ENCODE peak calls at places on chromosomes 11 and 22, in nine cellular contexts. One of them, this sample, is unnamed.
A peak's percentile ranks its signal among the peaks of the same experiment; 100 is the strongest.

GRCh38 chr11:7965386-7965785 is at the start of gene NLRP10:
- DNase-seq in esophagus muscularis mucosa: no peak
- DNase-seq in stomach: no peak
- DNase-seq in transverse colon: no peak
- DNase-seq in HCT116: no peak
- DNase-seq in GM23338: no peak
- DNase-seq in HL-60: no peak
- DNase-seq in upper lobe of left lung: no peak
- DNase-seq in breast epithelium: no peak
- DNase-seq in this sample: no peak

GRCh38 chr22:18023509-18024275 is 669 bp downstream of the MICAL3 start:
- DNase-seq in breast epithelium: peak; percentile 74
- DNase-seq in HL-60: no peak
- DNase-seq in stomach: peak; percentile 69
- DNase-seq in esophagus muscularis mucosa: no peak
- DNase-seq in upper lobe of left lung: peak; percentile 31
- DNase-seq in HCT116: peak; percentile 65
- DNase-seq in GM23338: peak; percentile 80
- DNase-seq in transverse colon: peak; percentile 90
- DNase-seq in this sample: no peak

GRCh38 chr11:61265357-61265756 is 24.4 kb downstream of the PGA5 start:
- DNase-seq in breast epithelium: no peak
- DNase-seq in transverse colon: no peak
- DNase-seq in HL-60: no peak
- DNase-seq in esophagus muscularis mucosa: no peak
- DNase-seq in stomach: no peak
- DNase-seq in upper lobe of left lung: no peak
- DNase-seq in HCT116: no peak
- DNase-seq in GM23338: no peak
- DNase-seq in this sample: no peak

GRCh38 chr22:23458663-23459541 is 121.2 kb downstream of the IGLL1 start:
- DNase-seq in HL-60: no peak
- DNase-seq in breast epithelium: peak; percentile 85
- DNase-seq in HCT116: no peak
- DNase-seq in esophagus muscularis mucosa: peak; percentile 42
- DNase-seq in upper lobe of left lung: no peak
- DNase-seq in GM23338: no peak
- DNase-seq in transverse colon: no peak
- DNase-seq in stomach: no peak
- DNase-seq in this sample: no peak

GRCh38 chr11:77191823-77192495 is 63.9 kb downstream of the MYO7A start:
- DNase-seq in breast epithelium: peak; percentile 86
- DNase-seq in esophagus muscularis mucosa: no peak
- DNase-seq in HCT116: peak; percentile 93
- DNase-seq in stomach: peak; percentile 90
- DNase-seq in transverse colon: peak; percentile 89
- DNase-seq in GM23338: peak; percentile 98
- DNase-seq in upper lobe of left lung: peak; percentile 79
- DNase-seq in HL-60: no peak
- DNase-seq in this sample: no peak

GRCh38 chr11:12278766-12279671 is 98.4 kb upstream of the PARVA start:
- DNase-seq in HL-60: no peak
- DNase-seq in transverse colon: no peak
- DNase-seq in upper lobe of left lung: no peak
- DNase-seq in stomach: peak; percentile 31
- DNase-seq in breast epithelium: peak; percentile 30
- DNase-seq in esophagus muscularis mucosa: no peak
- DNase-seq in HCT116: no peak
- DNase-seq in GM23338: no peak
- DNase-seq in this sample: peak; percentile 67

GRCh38 chr22:25419247-25420113 is 145.0 kb upstream of the GRK3 start:
- DNase-seq in HCT116: no peak
- DNase-seq in esophagus muscularis mucosa: no peak
- DNase-seq in transverse colon: peak; percentile 38
- DNase-seq in breast epithelium: no peak
- DNase-seq in stomach: no peak
- DNase-seq in upper lobe of left lung: peak; percentile 84
- DNase-seq in GM23338: no peak
- DNase-seq in HL-60: peak; percentile 98
- DNase-seq in this sample: no peak

GRCh38 chr11:8003187-8003586 is 16.1 kb downstream of the EIF3F start:
- DNase-seq in esophagus muscularis mucosa: no peak
- DNase-seq in upper lobe of left lung: no peak
- DNase-seq in breast epithelium: no peak
- DNase-seq in transverse colon: no peak
- DNase-seq in stomach: no peak
- DNase-seq in GM23338: no peak
- DNase-seq in HCT116: no peak
- DNase-seq in HL-60: no peak
- DNase-seq in this sample: peak; percentile 37

GRCh38 chr11:123194308-123195181 is 503 bp downstream of the CLMP start:
- DNase-seq in GM23338: peak; percentile 77
- DNase-seq in HCT116: no peak
- DNase-seq in breast epithelium: no peak
- DNase-seq in upper lobe of left lung: peak; percentile 42
- DNase-seq in stomach: no peak
- DNase-seq in esophagus muscularis mucosa: no peak
- DNase-seq in HL-60: no peak
- DNase-seq in transverse colon: no peak
- DNase-seq in this sample: no peak

GRCh38 chr11:133832096-133833081 is 12.9 kb downstream of the SPATA19 start:
- DNase-seq in stomach: no peak
- DNase-seq in GM23338: no peak
- DNase-seq in transverse colon: no peak
- DNase-seq in upper lobe of left lung: no peak
- DNase-seq in HCT116: no peak
- DNase-seq in HL-60: no peak
- DNase-seq in esophagus muscularis mucosa: peak; percentile 55
- DNase-seq in breast epithelium: no peak
- DNase-seq in this sample: peak; percentile 74

GRCh38 chr11:130214861-130215530 is 55.4 kb downstream of the ST14 start:
- DNase-seq in GM23338: no peak
- DNase-seq in breast epithelium: no peak
- DNase-seq in upper lobe of left lung: peak; percentile 15
- DNase-seq in esophagus muscularis mucosa: peak; percentile 72
- DNase-seq in HCT116: no peak
- DNase-seq in stomach: peak; percentile 5
- DNase-seq in HL-60: no peak
- DNase-seq in transverse colon: no peak
- DNase-seq in this sample: no peak

GRCh38 chr11:118922745-118923627 is 2.7 kb downstream of the BCL9L start:
- DNase-seq in transverse colon: no peak
- DNase-seq in breast epithelium: no peak
- DNase-seq in upper lobe of left lung: no peak
- DNase-seq in GM23338: no peak
- DNase-seq in HL-60: no peak
- DNase-seq in HCT116: no peak
- DNase-seq in esophagus muscularis mucosa: no peak
- DNase-seq in stomach: no peak
- DNase-seq in this sample: no peak

GRCh38 chr11:114180301-114181055 is 115.7 kb upstream of the NNMT start:
- DNase-seq in GM23338: peak; percentile 74
- DNase-seq in transverse colon: peak; percentile 80
- DNase-seq in breast epithelium: no peak
- DNase-seq in HCT116: no peak
- DNase-seq in upper lobe of left lung: peak; percentile 78
- DNase-seq in stomach: peak; percentile 77
- DNase-seq in esophagus muscularis mucosa: no peak
- DNase-seq in HL-60: no peak
- DNase-seq in this sample: no peak

GRCh38 chr22:40009953-40010751 is 15.4 kb downstream of the FAM83F start:
- DNase-seq in HL-60: no peak
- DNase-seq in upper lobe of left lung: no peak
- DNase-seq in esophagus muscularis mucosa: no peak
- DNase-seq in breast epithelium: no peak
- DNase-seq in stomach: no peak
- DNase-seq in transverse colon: no peak
- DNase-seq in HCT116: no peak
- DNase-seq in GM23338: no peak
- DNase-seq in this sample: no peak

GRCh38 chr22:17441326-17441725 is 72.1 kb downstream of the CECR2 start:
- DNase-seq in GM23338: no peak
- DNase-seq in upper lobe of left lung: no peak
- DNase-seq in stomach: no peak
- DNase-seq in HCT116: no peak
- DNase-seq in transverse colon: no peak
- DNase-seq in breast epithelium: no peak
- DNase-seq in esophagus muscularis mucosa: no peak
- DNase-seq in HL-60: no peak
- DNase-seq in this sample: no peak

GRCh38 chr11:88555018-88555828 is 217.7 kb upstream of the CTSC start:
- DNase-seq in transverse colon: no peak
- DNase-seq in HCT116: peak; percentile 95
- DNase-seq in GM23338: no peak
- DNase-seq in breast epithelium: no peak
- DNase-seq in stomach: no peak
- DNase-seq in esophagus muscularis mucosa: no peak
- DNase-seq in HL-60: no peak
- DNase-seq in upper lobe of left lung: no peak
- DNase-seq in this sample: no peak

GRCh38 chr11:63855975-63856374 is 17.1 kb downstream of the MARK2 start:
- DNase-seq in HCT116: no peak
- DNase-seq in breast epithelium: no peak
- DNase-seq in GM23338: no peak
- DNase-seq in esophagus muscularis mucosa: no peak
- DNase-seq in HL-60: no peak
- DNase-seq in upper lobe of left lung: no peak
- DNase-seq in transverse colon: no peak
- DNase-seq in stomach: no peak
- DNase-seq in this sample: no peak

GRCh38 chr11:131609317-131609716 is 238.9 kb downstream of the NTM start:
- DNase-seq in stomach: no peak
- DNase-seq in GM23338: no peak
- DNase-seq in esophagus muscularis mucosa: no peak
- DNase-seq in breast epithelium: no peak
- DNase-seq in HL-60: no peak
- DNase-seq in transverse colon: no peak
- DNase-seq in upper lobe of left lung: no peak
- DNase-seq in HCT116: no peak
- DNase-seq in this sample: no peak

GRCh38 chr11:2698386-2699184 is 1.2 kb downstream of the KCNQ1OT1 start:
- DNase-seq in esophagus muscularis mucosa: no peak
- DNase-seq in GM23338: peak; percentile 30
- DNase-seq in HL-60: no peak
- DNase-seq in breast epithelium: peak; percentile 43
- DNase-seq in transverse colon: no peak
- DNase-seq in stomach: no peak
- DNase-seq in upper lobe of left lung: no peak
- DNase-seq in HCT116: no peak
- DNase-seq in this sample: no peak

DNA sequence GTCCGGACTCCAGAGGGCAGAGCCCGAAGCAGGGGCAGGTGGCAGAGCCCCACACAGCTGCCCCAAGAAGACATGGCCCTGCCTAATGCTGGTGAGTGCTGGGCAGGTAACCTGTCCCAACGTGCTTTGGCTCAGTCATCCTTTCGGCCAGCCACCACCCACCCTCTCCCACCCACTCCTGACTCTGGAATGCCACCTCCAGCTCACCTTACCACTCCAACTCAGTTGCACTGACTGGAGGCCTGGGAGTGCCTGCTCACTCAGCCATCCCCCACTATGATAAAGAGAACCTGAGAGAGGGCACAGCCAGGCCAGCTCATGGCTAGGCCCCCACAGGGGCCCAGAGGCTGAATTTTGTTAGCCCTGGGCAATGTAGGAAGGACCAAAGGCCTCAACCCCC is 53.8 kb upstream of the MPEG1 start:
- DNase-seq in stomach: no peak
- DNase-seq in upper lobe of left lung: no peak
- DNase-seq in transverse colon: no peak
- DNase-seq in HL-60: no peak
- DNase-seq in HCT116: no peak
- DNase-seq in breast epithelium: no peak
- DNase-seq in GM23338: no peak
- DNase-seq in esophagus muscularis mucosa: no peak
- DNase-seq in this sample: no peak
- H3K27ac ChIP-seq in stomach: no peak overlapping the region
- H3K27ac ChIP-seq in upper lobe of left lung: no peak overlapping the region
- H3K27ac ChIP-seq in transverse colon: no peak overlapping the region
- H3K27ac ChIP-seq in HL-60: no peak overlapping the region
- H3K27ac ChIP-seq in HCT116: no peak overlapping the region
- H3K27ac ChIP-seq in breast epithelium: peak overlapping the region; percentile 70
- H3K27ac ChIP-seq in GM23338: no peak overlapping the region
- H3K27ac ChIP-seq in esophagus muscularis mucosa: no peak overlapping the region
- H3K27ac ChIP-seq in this sample: no peak overlapping the region

GRCh38 chr22:37206841-37207821 is 5.1 kb downstream of the SSTR3 start:
- DNase-seq in esophagus muscularis mucosa: no peak
- DNase-seq in upper lobe of left lung: no peak
- DNase-seq in HL-60: no peak
- DNase-seq in GM23338: no peak
- DNase-seq in HCT116: no peak
- DNase-seq in breast epithelium: peak; percentile 50
- DNase-seq in stomach: no peak
- DNase-seq in transverse colon: no peak
- DNase-seq in this sample: no peak
- H3K4me3 ChIP-seq in esophagus muscularis mucosa: no peak overlapping the region
- H3K4me3 ChIP-seq in upper lobe of left lung: no peak overlapping the region
- H3K4me3 ChIP-seq in HL-60: no peak overlapping the region
- H3K4me3 ChIP-seq in GM23338: no peak overlapping the region
- H3K4me3 ChIP-seq in HCT116: no peak overlapping the region
- H3K4me3 ChIP-seq in breast epithelium: no peak overlapping the region
- H3K4me3 ChIP-seq in stomach: no peak overlapping the region
- H3K4me3 ChIP-seq in transverse colon: no peak overlapping the region
- H3K4me3 ChIP-seq in this sample: no peak overlapping the region

DNA sequence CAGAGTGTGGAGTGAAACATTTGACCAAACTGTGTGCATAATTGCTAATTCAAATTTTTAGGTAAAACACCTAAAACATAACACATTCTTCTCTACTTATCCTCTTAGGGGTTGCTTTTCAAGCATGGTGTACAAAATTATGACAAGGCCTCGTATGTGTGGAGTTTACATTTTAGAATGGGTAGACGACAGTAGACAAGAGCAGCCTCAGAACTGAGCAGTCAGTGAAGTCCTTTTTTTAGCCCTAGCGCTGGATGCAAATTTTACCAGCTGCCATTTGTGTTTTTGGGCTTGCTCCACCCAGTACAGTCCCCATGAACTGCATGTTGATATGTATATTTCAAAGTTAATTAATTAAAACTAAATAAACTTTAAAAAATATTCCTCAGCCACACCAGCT is 64.7 kb upstream of the TOP3B start:
- DNase-seq in HL-60: no peak
- DNase-seq in transverse colon: no peak
- DNase-seq in GM23338: no peak
- DNase-seq in breast epithelium: no peak
- DNase-seq in esophagus muscularis mucosa: peak; percentile 29
- DNase-seq in HCT116: no peak
- DNase-seq in stomach: no peak
- DNase-seq in upper lobe of left lung: no peak
- DNase-seq in this sample: no peak
- TF ChIP-seq POLR2AphosphoS5 in HL-60: no peak
- TF ChIP-seq POLR2AphosphoS5 in transverse colon: no peak
- TF ChIP-seq POLR2AphosphoS5 in GM23338: no peak
- TF ChIP-seq POLR2AphosphoS5 in breast epithelium: no peak
- TF ChIP-seq POLR2AphosphoS5 in esophagus muscularis mucosa: no peak
- TF ChIP-seq POLR2AphosphoS5 in HCT116: no peak
- TF ChIP-seq POLR2AphosphoS5 in stomach: no peak
- TF ChIP-seq POLR2AphosphoS5 in upper lobe of left lung: no peak
- TF ChIP-seq POLR2AphosphoS5 in this sample: no peak

DNA sequence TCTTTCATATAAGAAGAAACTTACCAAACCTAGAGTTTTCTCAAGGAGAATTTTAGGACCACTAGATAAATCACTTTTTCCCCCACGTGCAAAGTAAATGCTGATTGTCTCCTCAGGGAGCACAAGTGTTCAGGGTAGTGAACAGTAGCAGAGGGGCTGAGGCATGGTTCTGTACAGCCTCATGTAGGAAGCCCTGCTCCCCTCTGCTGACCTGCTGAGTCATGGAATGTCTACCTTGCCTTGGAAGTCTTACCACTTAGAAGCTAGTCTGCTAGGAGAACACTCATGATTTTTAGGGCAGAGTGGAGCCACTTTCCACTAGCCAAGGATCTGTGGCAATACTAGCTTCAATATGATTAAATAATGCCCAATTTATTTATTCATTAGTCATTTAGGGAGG is 2120.6 kb upstream of the RAG2 start:
- DNase-seq in esophagus muscularis mucosa: no peak
- DNase-seq in transverse colon: no peak
- DNase-seq in HCT116: no peak
- DNase-seq in HL-60: no peak
- DNase-seq in GM23338: no peak
- DNase-seq in breast epithelium: no peak
- DNase-seq in upper lobe of left lung: no peak
- DNase-seq in stomach: no peak
- DNase-seq in this sample: no peak
- H3K27ac ChIP-seq in esophagus muscularis mucosa: no peak overlapping the region
- H3K27ac ChIP-seq in transverse colon: no peak overlapping the region
- H3K27ac ChIP-seq in HCT116: no peak overlapping the region
- H3K27ac ChIP-seq in HL-60: no peak overlapping the region
- H3K27ac ChIP-seq in GM23338: no peak overlapping the region
- H3K27ac ChIP-seq in breast epithelium: no peak overlapping the region
- H3K27ac ChIP-seq in upper lobe of left lung: no peak overlapping the region
- H3K27ac ChIP-seq in stomach: no peak overlapping the region
- H3K27ac ChIP-seq in this sample: no peak overlapping the region